ENCODE peak calls at places on chromosomes 6 and 20, in four cellular contexts. D is H1, Z is HepG2, N is GM12878. L is an unnamed sample.

GRCh38 chr6:46816626-46817025 is 23.4 kb downstream of the MEP1A start:
- DNase-seq in D (no peak), Z (no peak), N (no peak), L (no peak)

GRCh38 chr6:136923116-136923953 is 1.2 kb downstream of the SLC35D3 start:
- DNase-seq in D (peak), Z (no peak), N (no peak), L (no peak)

GRCh38 chr6:45667766-45668165 is 290.0 kb upstream of the SUPT3H start:
- DNase-seq in D (no peak), Z (no peak), N (no peak), L (no peak)

GRCh38 chr6:2865270-2866182 is 23.9 kb upstream of the SERPINB1 start:
- DNase-seq in D (no peak), Z (peak), N (no peak), L (no peak)

GRCh38 chr6:11934638-11935037 is 77.5 kb upstream of the HIVEP1 start:
- DNase-seq in D (no peak), Z (no peak), N (no peak), L (no peak)

GRCh38 chr20:47949230-47949629 is 163.9 kb upstream of the SULF2 start:
- DNase-seq in D (no peak), Z (no peak), N (no peak), L (no peak)

GRCh38 chr6:52925919-52926792 is 16.7 kb upstream of the GSTA3 start:
- DNase-seq in D (no peak), Z (no peak), N (no peak), L (no peak)

GRCh38 chr6:4322846-4323309 is 187.5 kb upstream of the ECI2 start:
- DNase-seq in D (no peak), Z (no peak), N (no peak), L (no peak)

GRCh38 chr6:157759028-157759427 is 64.0 kb upstream of the SNX9 start:
- DNase-seq in D (no peak), Z (no peak), N (no peak), L (no peak)

GRCh38 chr6:142474446-142475289 is 172.9 kb downstream of the ADGRG6 start:
- DNase-seq in D (peak), Z (peak), N (no peak), L (peak)

GRCh38 chr20:24735263-24735662 is 213.8 kb upstream of the CST7 start:
- DNase-seq in D (peak), Z (no peak), N (no peak), L (peak)

GRCh38 chr6:133815313-133815712 is 73.6 kb upstream of the TCF21 start:
- DNase-seq in D (no peak), Z (no peak), N (no peak), L (no peak)

GRCh38 chr20:7748624-7749023 is 191.6 kb downstream of the HAO1 start:
- DNase-seq in D (no peak), Z (no peak), N (no peak), L (no peak)

GRCh38 chr6:2938632-2939083 is 32.7 kb downstream of the SERPINB6 start:
- DNase-seq in D (peak), Z (peak), N (no peak), L (no peak)

GRCh38 chr6:163327936-163328335 is 86.6 kb upstream of the QKI start:
- DNase-seq in D (no peak), Z (no peak), N (no peak), L (no peak)

GRCh38 chr6:90035047-90035678 is 140.9 kb downstream of the GJA10 start:
- DNase-seq in D (no peak), Z (no peak), N (no peak), L (no peak)

GRCh38 chr6:125693480-125693879 is 56.0 kb upstream of the HEY2 start:
- DNase-seq in D (no peak), Z (no peak), N (no peak), L (no peak)

GRCh38 chr6:27809067-27809938 is 102.9 kb downstream of the OR2B2 start:
- DNase-seq in D (no peak), Z (no peak), N (no peak), L (no peak)

GRCh38 chr20:62733250-62733842 is 24.7 kb downstream of the NTSR1 start:
- DNase-seq in D (no peak), Z (no peak), N (no peak), L (no peak)

GRCh38 chr6:70636589-70636988 is 31.1 kb upstream of the SMAP1 start:
- DNase-seq in D (no peak), Z (no peak), N (no peak), L (peak)

GRCh38 chr6:44264154-44265002 is 973 bp downstream of the NFKBIE start:
- DNase-seq in D (no peak), Z (no peak), N (no peak), L (no peak)

GRCh38 chr6:45195137-45195536 is 133.0 kb upstream of the RUNX2 start:
- DNase-seq in D (no peak), Z (no peak), N (no peak), L (no peak)

GRCh38 chr20:13567663-13568062 is 71.1 kb downstream of the TASP1 start:
- DNase-seq in D (no peak), Z (no peak), N (no peak), L (no peak)

GRCh38 chr6:14265049-14266021 is 147.8 kb downstream of the CD83 start:
- DNase-seq in D (peak), Z (no peak), N (no peak), L (no peak)

GRCh38 chr6:105137388-105137787 is 42.4 kb downstream of the POPDC3 start:
- DNase-seq in D (no peak), Z (no peak), N (no peak), L (no peak)

GRCh38 chr6:80382796-80383195 is 276.3 kb downstream of the BCKDHB start:
- DNase-seq in D (no peak), Z (no peak), N (no peak), L (no peak)

GRCh38 chr6:112234596-112234995 is 19.8 kb downstream of the LAMA4 start:
- DNase-seq in D (no peak), Z (no peak), N (no peak), L (no peak)

GRCh38 chr6:2831392-2831791 is 10.3 kb downstream of the SERPINB1 start:
- DNase-seq in D (no peak), Z (no peak), N (no peak), L (no peak)

GRCh38 chr6:134491473-134491872 is 173.6 kb upstream of the SGK1 start:
- DNase-seq in D (no peak), Z (no peak), N (no peak), L (no peak)

GRCh38 chr6:55898342-55898741 is 23.0 kb upstream of the BMP5 start:
- DNase-seq in D (no peak), Z (no peak), N (no peak), L (no peak)

GRCh38 chr6:98975331-98975891 is 27.7 kb upstream of the FBXL4 start:
- DNase-seq in D (no peak), Z (no peak), N (no peak), L (no peak)

GRCh38 chr6:33204415-33205171 is at the start of gene HSD17B8:
- DNase-seq in D (peak), Z (peak), N (peak), L (peak)

DNA sequence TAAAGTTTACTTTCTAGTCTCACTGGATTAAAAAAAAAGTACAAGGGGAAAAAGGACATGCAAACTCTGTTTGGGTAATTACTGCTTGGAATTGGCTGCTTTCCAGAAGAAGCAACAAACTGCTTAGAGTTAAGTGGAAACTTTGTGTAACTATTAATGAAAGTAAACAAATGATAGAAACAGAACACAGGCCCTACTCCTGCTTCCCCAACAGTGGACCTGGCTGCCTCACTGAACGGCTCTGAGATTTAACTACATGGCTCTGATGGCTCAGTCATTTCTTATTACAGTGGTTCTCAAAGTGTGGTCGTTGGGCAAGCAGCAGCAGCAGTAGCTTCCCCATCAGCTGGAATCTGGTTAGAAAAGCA is 108.5 kb downstream of the MAN1A1 start:
- DNase-seq in D (no peak), Z (peak), N (peak), L (no peak)
- TF ChIP-seq SUZ12 in D (no peak), Z (no peak), N (no peak), L (no peak)

GRCh38 chr20:57737349-57737748 is 27.5 kb upstream of the PMEPA1 start:
- DNase-seq in D (no peak), Z (no peak), N (no peak), L (no peak)

GRCh38 chr20:57738484-57738883 is 28.7 kb upstream of the PMEPA1 start:
- DNase-seq in D (no peak), Z (no peak), N (no peak), L (no peak)

GRCh38 chr20:57735831-57736737 is 26.3 kb upstream of the PMEPA1 start:
- DNase-seq in D (no peak), Z (no peak), N (no peak), L (no peak)

GRCh38 chr20:57738053-57738452 is 28.2 kb upstream of the PMEPA1 start:
- DNase-seq in D (no peak), Z (no peak), N (no peak), L (no peak)

GRCh38 chr20:57736738-57737347 is 27.0 kb upstream of the PMEPA1 start:
- DNase-seq in D (no peak), Z (no peak), N (no peak), L (no peak)
- H3K4me3 ChIP-seq in D (no peak), Z (no peak), N (no peak), L (no peak)

GRCh38 chr6:9292975-9293374 is 857.6 kb upstream of the SLC35B3 start:
- DNase-seq in D (no peak), Z (no peak), N (no peak), L (no peak)

DNA sequence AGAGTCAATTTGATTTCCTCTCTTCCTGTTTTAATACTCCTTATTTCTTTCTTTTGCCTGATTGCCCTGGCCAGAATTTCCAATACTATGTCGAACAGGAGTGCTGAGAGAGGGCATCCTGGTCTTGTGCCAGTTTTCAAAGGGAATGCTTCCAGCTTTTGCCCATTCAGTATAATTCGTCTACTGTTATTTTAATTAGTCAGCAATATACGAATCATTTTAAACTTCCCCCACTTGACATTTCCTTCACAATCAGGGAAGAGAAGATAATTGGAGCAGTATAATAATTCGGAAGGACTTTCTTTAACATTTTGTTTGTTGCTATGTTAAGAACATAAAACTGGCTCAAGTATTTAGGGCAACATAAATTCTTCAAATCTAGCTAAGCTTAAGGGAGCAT is 860.3 kb upstream of the SLC35B3 start:
- DNase-seq in D (no peak), Z (no peak), N (no peak), L (no peak)
- TF ChIP-seq SUZ12 in D (no peak), Z (no peak), N (no peak), L (no peak)

GRCh38 chr6:158909938-158910337 is 90.1 kb downstream of the RSPH3 start:
- DNase-seq in D (no peak), Z (no peak), N (no peak), L (peak)
- H3K4me3 ChIP-seq in D (no peak), Z (no peak), N (peak), L (no peak)

GRCh38 chr6:19470333-19470732 is 366.8 kb upstream of the ID4 start:
- DNase-seq in D (no peak), Z (no peak), N (no peak), L (no peak)

GRCh38 chr6:19477563-19477962 is 359.6 kb upstream of the ID4 start:
- DNase-seq in D (no peak), Z (no peak), N (no peak), L (no peak)

GRCh38 chr6:19472168-19472567 is 365.0 kb upstream of the ID4 start:
- DNase-seq in D (no peak), Z (no peak), N (no peak), L (no peak)

GRCh38 chr6:19478273-19478672 is 358.9 kb upstream of the ID4 start:
- DNase-seq in D (no peak), Z (no peak), N (no peak), L (no peak)

DNA sequence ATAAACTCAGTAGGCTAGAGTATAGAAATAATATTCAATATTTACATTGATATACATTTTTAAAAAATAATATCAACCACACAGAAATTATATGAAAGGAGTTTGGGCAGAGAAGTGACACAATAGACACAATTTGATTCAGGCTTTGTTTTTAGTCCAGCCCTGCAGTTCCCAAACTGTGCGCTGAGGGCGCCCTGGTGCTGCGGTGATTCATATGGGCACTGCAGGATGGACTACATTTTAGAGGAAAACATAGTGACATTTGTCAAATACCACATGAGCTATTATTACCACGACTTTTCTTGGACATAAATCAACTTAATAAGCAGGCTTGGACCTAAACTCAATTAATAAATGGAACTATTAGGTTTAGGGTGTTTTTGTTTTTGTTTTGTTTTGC is 364.3 kb upstream of the ID4 start:
- DNase-seq in D (peak), Z (no peak), N (no peak), L (peak)
- TF ChIP-seq SUZ12 in D (no peak), Z (no peak), N (no peak), L (no peak)

DNA sequence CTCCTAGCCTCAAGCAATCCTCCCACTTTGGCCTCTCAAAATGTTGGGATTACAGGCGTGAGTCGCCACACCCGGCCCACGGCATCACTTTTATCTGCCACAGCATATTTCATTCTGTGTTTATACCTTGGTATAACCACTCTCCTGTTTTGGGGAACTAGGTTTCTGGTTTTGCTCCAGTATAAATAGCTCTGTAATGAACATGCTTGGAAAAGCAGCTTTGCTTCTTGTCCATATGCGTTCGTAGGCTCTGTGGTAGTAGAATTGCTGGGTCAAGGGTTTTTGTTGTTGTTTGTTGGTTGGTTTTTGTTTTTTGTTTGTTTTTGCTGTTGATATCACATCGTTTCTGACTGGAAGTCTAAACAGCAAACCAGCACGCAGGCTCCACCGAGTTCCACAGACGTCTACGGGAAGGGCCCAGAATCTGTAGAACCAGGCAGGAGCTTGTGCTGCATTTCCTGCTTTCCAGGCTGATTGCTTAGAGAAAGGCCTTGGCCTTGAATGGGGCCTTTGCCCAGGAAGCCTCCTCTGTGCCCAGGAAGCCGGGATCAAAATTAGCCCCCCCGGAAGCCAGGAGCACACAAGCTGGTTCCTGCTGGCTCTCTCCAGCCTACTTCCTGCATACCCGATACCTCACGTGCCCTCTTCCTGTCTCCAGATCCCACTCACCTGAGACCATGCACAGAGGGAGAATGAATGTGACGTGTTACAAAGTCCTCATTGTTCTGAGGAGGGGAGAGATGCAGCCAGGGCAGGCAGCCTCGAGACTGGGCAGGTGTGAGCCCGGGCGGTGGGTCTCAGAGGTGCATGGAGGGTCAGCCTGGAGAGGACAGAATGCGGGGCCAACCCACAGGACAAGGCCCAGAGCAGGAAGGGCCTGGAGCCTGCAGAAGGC is 34.7 kb downstream of the AAR2 start:
- DNase-seq in D (no peak), Z (peak), N (no peak), L (no peak)
- H3K4me3 ChIP-seq in D (no peak), Z (peak), N (no peak), L (no peak)

GRCh38 chr6:128124713-128125112 is 223.9 kb upstream of the THEMIS start:
- DNase-seq in D (no peak), Z (peak), N (no peak), L (no peak)
- TF ChIP-seq SUZ12 in D (no peak), Z (no peak), N (no peak), L (no peak)

GRCh38 chr20:9514461-9515210 is at the start of gene LAMP5:
- DNase-seq in D (peak), Z (no peak), N (no peak), L (peak)
- H3K4me3 ChIP-seq in D (peak), Z (no peak), N (peak), L (peak)

DNA sequence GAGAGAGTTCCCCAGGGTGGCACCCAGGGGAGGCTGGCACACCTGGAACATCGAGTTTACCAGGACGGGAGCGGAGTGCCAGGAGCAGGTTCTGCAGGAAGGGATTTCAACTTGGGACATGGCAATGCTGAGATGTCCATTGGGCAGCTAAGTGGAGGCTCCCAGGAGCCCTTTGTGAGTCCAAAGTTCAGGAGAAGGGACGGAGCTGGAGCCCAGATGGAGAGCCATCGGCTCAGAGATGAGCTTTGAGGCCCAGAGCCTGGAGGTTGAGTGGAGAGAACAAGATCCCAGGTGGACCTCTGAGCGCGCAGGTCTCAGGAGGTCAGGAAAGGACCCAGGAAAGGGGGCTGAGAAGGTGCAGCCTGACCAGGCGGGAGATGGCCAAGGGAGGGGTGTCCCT is 67.5 kb upstream of the AFDN start:
- DNase-seq in D (no peak), Z (no peak), N (no peak), L (no peak)
- TF ChIP-seq SUZ12 in D (no peak), Z (no peak), N (no peak), L (no peak)

L was measured in NT2/D1.